ENCODE peak calls at places on chromosomes 2 and 18, in four cellular contexts. K is stimulated activated CD8-positive, alpha-beta memory T cell treated with anti-CD3 and anti-CD28 coated beads, Interleukin-15, amount 100 ng/mL, for 48 hours; X is fibroblast of gingiva; V is AG09309. L is an unnamed sample.

GRCh38 chr2:19367346-19367745 is 8.9 kb upstream of the OSR1 start:
- DNase-seq in K (no peak), X (peak), V (no peak), L (no peak)

GRCh38 chr18:22844184-22844583 is 88.9 kb upstream of the RBBP8 start:
- DNase-seq in K (no peak), X (no peak), V (no peak), L (no peak)

GRCh38 chr2:8676915-8677645 is 4.8 kb upstream of the ID2 start:
- DNase-seq in K (no peak), X (no peak), V (no peak), L (no peak)

GRCh38 chr18:7084766-7085080 is 32.9 kb downstream of the LAMA1 start:
- DNase-seq in K (no peak), X (peak), V (peak), L (no peak)

GRCh38 chr2:214934006-214934405 is 124.5 kb upstream of the BARD1 start:
- DNase-seq in K (no peak), X (no peak), V (no peak), L (no peak)

GRCh38 chr2:201795608-201796477 is 10.5 kb upstream of the CDK15 start:
- DNase-seq in K (no peak), X (peak), V (no peak), L (peak)

GRCh38 chr2:119775102-119775501 is 15.4 kb downstream of the PTPN4 start:
- DNase-seq in K (no peak), X (no peak), V (no peak), L (no peak)

GRCh38 chr2:207514451-207514850 is 15.3 kb upstream of the CREB1 start:
- DNase-seq in K (no peak), X (no peak), V (no peak), L (no peak)

GRCh38 chr2:60745761-60746160 is 10.3 kb upstream of the PAPOLG start:
- DNase-seq in K (no peak), X (no peak), V (no peak), L (no peak)

GRCh38 chr2:242085941-242086621 is 216.6 kb downstream of the RTP5 start:
- DNase-seq in K (no peak), X (peak), V (no peak), L (no peak)

GRCh38 chr18:73456643-73457042 is 588.9 kb upstream of the NETO1 start:
- DNase-seq in K (no peak), X (no peak), V (no peak), L (no peak)

GRCh38 chr2:174683392-174683759 is 80.9 kb downstream of the CHRNA1 start:
- DNase-seq in K (no peak), X (peak), V (no peak), L (no peak)

GRCh38 chr2:129892360-129892759 is 87.1 kb upstream of the RAB6C start:
- DNase-seq in K (no peak), X (no peak), V (no peak), L (no peak)

GRCh38 chr2:209383212-209383611 is 40.6 kb upstream of the MAP2 start:
- DNase-seq in K (no peak), X (peak), V (no peak), L (no peak)

GRCh38 chr2:52127527-52127926 is 1095.6 kb upstream of the NRXN1 start:
- DNase-seq in K (no peak), X (no peak), V (no peak), L (no peak)

GRCh38 chr2:64562148-64562784 is 38.1 kb downstream of the AFTPH start:
- DNase-seq in K (no peak), X (peak), V (no peak), L (no peak)

GRCh38 chr2:36452279-36452678 is 96.7 kb downstream of the CRIM1 start:
- DNase-seq in K (no peak), X (peak), V (no peak), L (no peak)

GRCh38 chr18:61738488-61738887 is 154.3 kb downstream of the RNF152 start:
- DNase-seq in K (no peak), X (peak), V (no peak), L (no peak)

GRCh38 chr18:23982154-23983071 is 32.1 kb upstream of the TTC39C start:
- DNase-seq in K (no peak), X (peak), V (peak), L (no peak)

GRCh38 chr2:34910018-34910417 is 1310.9 kb upstream of the FAM98A start:
- DNase-seq in K (no peak), X (no peak), V (no peak), L (no peak)

GRCh38 chr2:19474128-19474527 is 115.7 kb upstream of the OSR1 start:
- DNase-seq in K (peak), X (peak), V (peak), L (no peak)

GRCh38 chr2:74691955-74692354 is 37.9 kb downstream of the SEMA4F start:
- DNase-seq in K (no peak), X (no peak), V (no peak), L (no peak)